ENCODE peak calls at places on chromosomes 2 and 18, in eight cellular contexts. One of them, this sample, is unnamed. For H3K9me3, the result is how much of the 10 kb centered on the place peaks cover.

GRCh38 chr18:37484893-37485834 is 80.4 kb downstream of the CELF4 start:
- DNase-seq in tibial artery: no peak
- DNase-seq in pancreas: peak
- DNase-seq in CD4-positive, alpha-beta T cell: no peak
- DNase-seq in ascending aorta: no peak
- DNase-seq in colonic mucosa: no peak
- DNase-seq in right cardiac atrium: no peak
- DNase-seq in heart left ventricle: no peak
- DNase-seq in this sample: no peak

GRCh38 chr2:17911491-17912260 is 33.2 kb downstream of the KCNS3 start:
- DNase-seq in pancreas: no peak
- DNase-seq in CD4-positive, alpha-beta T cell: no peak
- DNase-seq in ascending aorta: no peak
- DNase-seq in tibial artery: no peak
- DNase-seq in heart left ventricle: no peak
- DNase-seq in right cardiac atrium: no peak
- DNase-seq in colonic mucosa: no peak
- DNase-seq in this sample: no peak

GRCh38 chr2:114968748-114969400 is 526.4 kb downstream of the DPP10 start:
- DNase-seq in pancreas: no peak
- DNase-seq in colonic mucosa: no peak
- DNase-seq in right cardiac atrium: no peak
- DNase-seq in ascending aorta: no peak
- DNase-seq in tibial artery: no peak
- DNase-seq in CD4-positive, alpha-beta T cell: no peak
- DNase-seq in heart left ventricle: no peak
- DNase-seq in this sample: no peak

GRCh38 chr2:172101008-172101706 is 1.5 kb downstream of the DLX2 start:
- DNase-seq in heart left ventricle: no peak
- DNase-seq in colonic mucosa: no peak
- DNase-seq in CD4-positive, alpha-beta T cell: no peak
- DNase-seq in ascending aorta: no peak
- DNase-seq in right cardiac atrium: peak
- DNase-seq in pancreas: no peak
- DNase-seq in tibial artery: no peak
- DNase-seq in this sample: no peak

GRCh38 chr2:236065756-236066155 is 102.4 kb downstream of the GBX2 start:
- DNase-seq in colonic mucosa: no peak
- DNase-seq in CD4-positive, alpha-beta T cell: no peak
- DNase-seq in right cardiac atrium: no peak
- DNase-seq in heart left ventricle: no peak
- DNase-seq in tibial artery: no peak
- DNase-seq in ascending aorta: no peak
- DNase-seq in pancreas: no peak
- DNase-seq in this sample: no peak

GRCh38 chr2:212227755-212228154 is 310.8 kb downstream of the ERBB4 start:
- DNase-seq in CD4-positive, alpha-beta T cell: no peak
- DNase-seq in tibial artery: peak
- DNase-seq in heart left ventricle: peak
- DNase-seq in colonic mucosa: no peak
- DNase-seq in ascending aorta: no peak
- DNase-seq in right cardiac atrium: no peak
- DNase-seq in pancreas: peak
- DNase-seq in this sample: no peak

GRCh38 chr2:177667626-177668025 is 275.1 kb downstream of the AGPS start:
- DNase-seq in colonic mucosa: no peak
- DNase-seq in right cardiac atrium: no peak
- DNase-seq in pancreas: peak
- DNase-seq in ascending aorta: no peak
- DNase-seq in CD4-positive, alpha-beta T cell: no peak
- DNase-seq in heart left ventricle: no peak
- DNase-seq in tibial artery: no peak
- DNase-seq in this sample: no peak

GRCh38 chr2:241788572-241788971 is 11.9 kb downstream of the GAL3ST2 start:
- DNase-seq in heart left ventricle: no peak
- DNase-seq in tibial artery: no peak
- DNase-seq in colonic mucosa: no peak
- DNase-seq in CD4-positive, alpha-beta T cell: no peak
- DNase-seq in right cardiac atrium: no peak
- DNase-seq in pancreas: no peak
- DNase-seq in ascending aorta: no peak
- DNase-seq in this sample: no peak

GRCh38 chr2:98907966-98908905 is 27.8 kb downstream of the CRACDL start:
- DNase-seq in heart left ventricle: no peak
- DNase-seq in CD4-positive, alpha-beta T cell: no peak
- DNase-seq in ascending aorta: no peak
- DNase-seq in colonic mucosa: no peak
- DNase-seq in pancreas: no peak
- DNase-seq in right cardiac atrium: no peak
- DNase-seq in tibial artery: no peak
- DNase-seq in this sample: no peak

GRCh38 chr18:58135170-58135569 is 91.1 kb downstream of the NEDD4L start:
- DNase-seq in heart left ventricle: no peak
- DNase-seq in ascending aorta: no peak
- DNase-seq in tibial artery: no peak
- DNase-seq in pancreas: no peak
- DNase-seq in colonic mucosa: no peak
- DNase-seq in CD4-positive, alpha-beta T cell: no peak
- DNase-seq in right cardiac atrium: no peak
- DNase-seq in this sample: no peak

GRCh38 chr2:10764101-10764785 is 42.8 kb downstream of the ATP6V1C2 start:
- DNase-seq in right cardiac atrium: no peak
- DNase-seq in pancreas: no peak
- DNase-seq in tibial artery: no peak
- DNase-seq in colonic mucosa: no peak
- DNase-seq in heart left ventricle: no peak
- DNase-seq in ascending aorta: no peak
- DNase-seq in CD4-positive, alpha-beta T cell: no peak
- DNase-seq in this sample: no peak

GRCh38 chr2:40584432-40584831 is 132.5 kb upstream of the SLC8A1 start:
- DNase-seq in right cardiac atrium: no peak
- DNase-seq in pancreas: no peak
- DNase-seq in tibial artery: no peak
- DNase-seq in CD4-positive, alpha-beta T cell: no peak
- DNase-seq in ascending aorta: no peak
- DNase-seq in colonic mucosa: no peak
- DNase-seq in heart left ventricle: no peak
- DNase-seq in this sample: no peak

GRCh38 chr2:74415762-74416395 is 5.5 kb downstream of the C2orf81 start:
- DNase-seq in colonic mucosa: no peak
- DNase-seq in pancreas: no peak
- DNase-seq in ascending aorta: peak
- DNase-seq in heart left ventricle: no peak
- DNase-seq in tibial artery: no peak
- DNase-seq in right cardiac atrium: no peak
- DNase-seq in CD4-positive, alpha-beta T cell: no peak
- DNase-seq in this sample: no peak

DNA sequence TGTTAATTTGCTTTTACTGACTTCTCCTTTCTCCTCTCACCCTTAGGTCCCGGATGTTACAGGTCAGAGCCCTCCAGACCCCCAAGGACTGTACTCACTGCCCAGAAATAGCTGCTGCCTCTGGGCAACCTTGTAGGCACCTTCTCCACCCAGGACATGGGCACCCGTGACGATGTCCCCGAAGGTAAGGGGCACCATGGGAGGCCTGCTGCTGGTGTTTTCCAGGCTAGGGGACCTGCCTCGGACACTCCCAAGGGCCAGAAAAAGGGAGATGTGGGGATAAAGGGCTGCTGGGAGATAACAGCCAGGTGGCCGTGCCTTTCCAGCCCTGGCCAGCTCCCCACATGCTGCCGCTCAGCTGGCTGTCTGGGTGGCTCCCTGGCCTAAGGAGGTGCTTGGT is 13.6 kb downstream of the TOGARAM2 start:
- DNase-seq in ascending aorta: no peak
- DNase-seq in right cardiac atrium: no peak
- DNase-seq in tibial artery: no peak
- DNase-seq in CD4-positive, alpha-beta T cell: no peak
- DNase-seq in colonic mucosa: no peak
- DNase-seq in heart left ventricle: no peak
- DNase-seq in pancreas: no peak
- DNase-seq in this sample: no peak
- H3K27ac ChIP-seq in ascending aorta: no peak
- H3K27ac ChIP-seq in right cardiac atrium: no peak
- H3K27ac ChIP-seq in tibial artery: no peak
- H3K27ac ChIP-seq in CD4-positive, alpha-beta T cell: no peak
- H3K27ac ChIP-seq in colonic mucosa: no peak
- H3K27ac ChIP-seq in heart left ventricle: no peak
- H3K27ac ChIP-seq in pancreas: no peak
- H3K27ac ChIP-seq in this sample: no peak

GRCh38 chr18:7663305-7664023 is 96.3 kb downstream of the PTPRM start:
- DNase-seq in ascending aorta: no peak
- DNase-seq in tibial artery: no peak
- DNase-seq in heart left ventricle: no peak
- DNase-seq in pancreas: no peak
- DNase-seq in CD4-positive, alpha-beta T cell: no peak
- DNase-seq in colonic mucosa: no peak
- DNase-seq in right cardiac atrium: no peak
- DNase-seq in this sample: no peak

GRCh38 chr18:7666195-7666776 is 99.2 kb downstream of the PTPRM start:
- DNase-seq in pancreas: no peak
- DNase-seq in right cardiac atrium: no peak
- DNase-seq in heart left ventricle: no peak
- DNase-seq in CD4-positive, alpha-beta T cell: no peak
- DNase-seq in tibial artery: no peak
- DNase-seq in colonic mucosa: no peak
- DNase-seq in ascending aorta: no peak
- DNase-seq in this sample: no peak

GRCh38 chr18:7668392-7668791 is 101.3 kb downstream of the PTPRM start:
- DNase-seq in tibial artery: no peak
- DNase-seq in right cardiac atrium: no peak
- DNase-seq in pancreas: no peak
- DNase-seq in ascending aorta: no peak
- DNase-seq in CD4-positive, alpha-beta T cell: no peak
- DNase-seq in colonic mucosa: no peak
- DNase-seq in heart left ventricle: no peak
- DNase-seq in this sample: no peak

GRCh38 chr18:7662866-7663265 is 95.8 kb downstream of the PTPRM start:
- DNase-seq in tibial artery: no peak
- DNase-seq in right cardiac atrium: peak
- DNase-seq in CD4-positive, alpha-beta T cell: no peak
- DNase-seq in ascending aorta: no peak
- DNase-seq in colonic mucosa: no peak
- DNase-seq in pancreas: no peak
- DNase-seq in heart left ventricle: no peak
- DNase-seq in this sample: no peak

DNA sequence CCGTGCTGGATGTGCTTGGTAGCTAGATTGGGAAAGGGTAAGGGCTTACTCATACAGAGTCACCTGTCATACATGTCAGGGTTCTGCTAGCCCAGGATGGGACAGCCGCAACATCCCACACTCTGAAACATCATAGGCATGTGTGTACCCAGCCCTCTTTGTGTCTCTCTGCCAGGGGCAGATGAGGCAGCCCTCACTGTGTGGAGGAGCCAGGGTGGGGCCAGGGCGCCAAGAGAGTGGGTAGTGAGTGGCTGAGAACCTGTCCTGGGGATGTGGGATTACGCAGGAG is 96.9 kb downstream of the PTPRM start:
- DNase-seq in tibial artery: no peak
- DNase-seq in CD4-positive, alpha-beta T cell: no peak
- DNase-seq in right cardiac atrium: no peak
- DNase-seq in pancreas: no peak
- DNase-seq in ascending aorta: no peak
- DNase-seq in heart left ventricle: no peak
- DNase-seq in colonic mucosa: no peak
- DNase-seq in this sample: no peak
- H3K9me3 ChIP-seq in tibial artery: under half
- H3K9me3 ChIP-seq in CD4-positive, alpha-beta T cell: under half
- H3K9me3 ChIP-seq in right cardiac atrium: under half
- H3K9me3 ChIP-seq in pancreas: under half
- H3K9me3 ChIP-seq in ascending aorta: under half
- H3K9me3 ChIP-seq in heart left ventricle: under half
- H3K9me3 ChIP-seq in colonic mucosa: under half
- H3K9me3 ChIP-seq in this sample: under half

DNA sequence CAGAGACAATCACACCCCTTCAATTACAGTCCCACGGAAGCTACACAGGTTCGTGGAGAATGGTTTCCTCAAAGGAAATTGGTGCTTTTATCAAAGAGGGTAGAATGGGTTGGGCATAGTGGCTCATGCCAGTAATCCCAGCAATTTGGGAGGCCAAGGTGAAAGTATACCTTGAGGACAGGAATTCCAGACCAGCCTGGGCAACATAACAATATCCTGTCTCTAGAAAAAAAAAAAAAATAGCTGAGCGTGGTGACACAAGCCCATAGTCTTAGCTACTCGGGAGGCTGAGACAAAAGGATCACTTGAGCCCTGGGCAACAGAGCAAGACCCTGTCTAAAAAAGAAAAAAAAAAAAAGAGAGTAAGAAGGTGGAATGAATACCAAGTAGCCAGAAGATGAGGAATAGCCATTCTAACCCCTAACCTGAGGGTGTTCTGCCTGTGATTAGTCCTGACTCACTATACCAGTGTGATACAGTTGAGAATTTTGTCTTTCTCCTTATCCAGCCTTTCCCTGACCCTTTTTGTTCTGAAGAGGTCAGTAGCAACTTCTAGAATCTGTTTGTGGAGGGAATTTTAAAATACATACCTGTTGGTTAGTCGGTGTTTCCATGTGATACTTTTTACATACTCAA is 283.2 kb downstream of the MREG start:
- DNase-seq in heart left ventricle: no peak
- DNase-seq in ascending aorta: no peak
- DNase-seq in right cardiac atrium: no peak
- DNase-seq in CD4-positive, alpha-beta T cell: no peak
- DNase-seq in colonic mucosa: no peak
- DNase-seq in tibial artery: no peak
- DNase-seq in pancreas: no peak
- DNase-seq in this sample: no peak
- H3K27ac ChIP-seq in heart left ventricle: no peak
- H3K27ac ChIP-seq in ascending aorta: no peak
- H3K27ac ChIP-seq in right cardiac atrium: no peak
- H3K27ac ChIP-seq in CD4-positive, alpha-beta T cell: no peak
- H3K27ac ChIP-seq in colonic mucosa: no peak
- H3K27ac ChIP-seq in tibial artery: no peak
- H3K27ac ChIP-seq in pancreas: no peak
- H3K27ac ChIP-seq in this sample: no peak

GRCh38 chr2:152165306-152165705 is 10.3 kb downstream of the STAM2 start:
- DNase-seq in tibial artery: no peak
- DNase-seq in right cardiac atrium: no peak
- DNase-seq in CD4-positive, alpha-beta T cell: no peak
- DNase-seq in pancreas: no peak
- DNase-seq in ascending aorta: no peak
- DNase-seq in heart left ventricle: no peak
- DNase-seq in colonic mucosa: no peak
- DNase-seq in this sample: no peak

GRCh38 chr2:152157253-152157652 is 18.3 kb downstream of the STAM2 start:
- DNase-seq in pancreas: no peak
- DNase-seq in colonic mucosa: no peak
- DNase-seq in tibial artery: no peak
- DNase-seq in ascending aorta: no peak
- DNase-seq in CD4-positive, alpha-beta T cell: no peak
- DNase-seq in right cardiac atrium: no peak
- DNase-seq in heart left ventricle: no peak
- DNase-seq in this sample: no peak

GRCh38 chr2:152165780-152166179 is 9.8 kb downstream of the STAM2 start:
- DNase-seq in colonic mucosa: no peak
- DNase-seq in heart left ventricle: no peak
- DNase-seq in pancreas: no peak
- DNase-seq in CD4-positive, alpha-beta T cell: no peak
- DNase-seq in ascending aorta: no peak
- DNase-seq in right cardiac atrium: no peak
- DNase-seq in tibial artery: no peak
- DNase-seq in this sample: no peak

GRCh38 chr2:152162141-152162540 is 13.4 kb downstream of the STAM2 start:
- DNase-seq in right cardiac atrium: no peak
- DNase-seq in heart left ventricle: no peak
- DNase-seq in pancreas: no peak
- DNase-seq in CD4-positive, alpha-beta T cell: no peak
- DNase-seq in tibial artery: no peak
- DNase-seq in ascending aorta: no peak
- DNase-seq in colonic mucosa: no peak
- DNase-seq in this sample: no peak

GRCh38 chr2:152161598-152161997 is 14.0 kb downstream of the STAM2 start:
- DNase-seq in heart left ventricle: no peak
- DNase-seq in pancreas: no peak
- DNase-seq in tibial artery: no peak
- DNase-seq in ascending aorta: no peak
- DNase-seq in right cardiac atrium: no peak
- DNase-seq in colonic mucosa: no peak
- DNase-seq in CD4-positive, alpha-beta T cell: no peak
- DNase-seq in this sample: no peak
- H3K9me3 ChIP-seq in heart left ventricle: under half
- H3K9me3 ChIP-seq in pancreas: under half
- H3K9me3 ChIP-seq in tibial artery: under half
- H3K9me3 ChIP-seq in ascending aorta: under half
- H3K9me3 ChIP-seq in right cardiac atrium: under half
- H3K9me3 ChIP-seq in colonic mucosa: under half
- H3K9me3 ChIP-seq in CD4-positive, alpha-beta T cell: under half
- H3K9me3 ChIP-seq in this sample: under half